ENCODE peak calls at places on chromosomes 16 and 17, in ten cellular contexts. S is activated naive CD4-positive, alpha-beta T cell treated with anti-CD3 and anti-CD28 coated beads for 36 hours; P is central memory CD4-positive, alpha-beta T cell; N is EH; D is uterus; H is RPMI7951; A is NCI-H510A treated with DMSO at 0.1 percent for 48 hours; I is substantia nigra; K is stomach; F is AML-193. W is an unnamed sample.
A peak's percentile ranks its signal among the peaks of the same experiment; 100 is the strongest.

GRCh38 chr17:557371-557770 is 157.3 kb downstream of the VPS53 start:
- DNase-seq in S (no peak), P (no peak), N (peak; percentile 53), D (no peak), H (no peak), A (no peak), I (no peak), K (no peak), F (no peak), W (no peak)

GRCh38 chr16:55401036-55401435 is 77.0 kb downstream of the IRX6 start:
- DNase-seq in S (no peak), P (no peak), N (no peak), D (no peak), H (no peak), A (no peak), I (no peak), K (no peak), F (no peak), W (no peak)

GRCh38 chr16:57699899-57700298 is 5.3 kb downstream of the DRC7 start:
- DNase-seq in S (no peak), P (no peak), N (no peak), D (no peak), H (no peak), A (no peak), I (no peak), K (peak; percentile 17), F (no peak), W (no peak)

GRCh38 chr16:4271176-4272113 is 1.4 kb downstream of the TFAP4 start:
- DNase-seq in S (peak; percentile 95), P (peak; percentile 85), N (peak; percentile 92), D (peak; percentile 90), H (peak; percentile 88), A (peak; percentile 58), I (peak; percentile 75), K (peak; percentile 92), F (peak; percentile 84), W (peak; percentile 52)

GRCh38 chr17:65472602-65473001 is 88.8 kb downstream of the AXIN2 start:
- DNase-seq in S (no peak), P (no peak), N (peak; percentile 57), D (peak; percentile 57), H (no peak), A (no peak), I (no peak), K (no peak), F (no peak), W (no peak)

GRCh38 chr17:38906429-38907172 is 18.8 kb upstream of the LASP1NB start:
- DNase-seq in S (no peak), P (no peak), N (no peak), D (no peak), H (no peak), A (no peak), I (no peak), K (no peak), F (no peak), W (no peak)

GRCh38 chr16:75415169-75415908 is 18.0 kb downstream of the CFDP1 start:
- DNase-seq in S (no peak), P (no peak), N (no peak), D (no peak), H (no peak), A (no peak), I (no peak), K (no peak), F (no peak), W (no peak)

GRCh38 chr17:10171581-10171981 is 26.8 kb downstream of the GAS7 start:
- DNase-seq in S (peak; percentile 8), P (no peak), N (peak; percentile 10), D (no peak), H (no peak), A (no peak), I (no peak), K (no peak), F (no peak), W (no peak)

GRCh38 chr16:88381820-88382451 is 823 bp upstream of the ZNF469 start:
- DNase-seq in S (no peak), P (no peak), N (no peak), D (no peak), H (no peak), A (no peak), I (no peak), K (no peak), F (no peak), W (no peak)

GRCh38 chr17:17837966-17838962 is 1.5 kb upstream of the SREBF1 start:
- DNase-seq in S (peak; percentile 69), P (no peak), N (peak; percentile 73), D (peak; percentile 63), H (peak; percentile 79), A (peak; percentile 61), I (no peak), K (no peak), F (no peak), W (no peak)